ENCODE peak calls at places on chromosomes 4 and X, in four cellular contexts. One of them, this sample, is unnamed.

GRCh38 chrX:67555578-67556203 is 11.9 kb downstream of the AR start:
- DNase-seq in WTC11: peak
- DNase-seq in neural progenitor cell: peak
- DNase-seq in GM12865: peak
- DNase-seq in this sample: peak

GRCh38 chr4:3660928-3661515 is 105.2 kb upstream of the ADRA2C start:
- DNase-seq in neural progenitor cell: no peak
- DNase-seq in GM12865: no peak
- DNase-seq in WTC11: no peak
- DNase-seq in this sample: no peak

GRCh38 chrX:103823591-103823990 is 8.5 kb downstream of the RAB9B start:
- DNase-seq in WTC11: no peak
- DNase-seq in neural progenitor cell: no peak
- DNase-seq in GM12865: no peak
- DNase-seq in this sample: peak

GRCh38 chrX:55907968-55908607 is 190.5 kb downstream of the RRAGB start:
- DNase-seq in neural progenitor cell: peak
- DNase-seq in GM12865: peak
- DNase-seq in WTC11: peak
- DNase-seq in this sample: no peak

GRCh38 chr4:184284336-184284690 is 66.6 kb upstream of the ENPP6 start:
- DNase-seq in WTC11: no peak
- DNase-seq in neural progenitor cell: no peak
- DNase-seq in GM12865: peak
- DNase-seq in this sample: no peak

GRCh38 chrX:68719904-68720614 is 72.6 kb downstream of the STARD8 start:
- DNase-seq in neural progenitor cell: peak
- DNase-seq in WTC11: no peak
- DNase-seq in GM12865: no peak
- DNase-seq in this sample: no peak

GRCh38 chrX:47227334-47227583 is 5.5 kb upstream of the USP11 start:
- DNase-seq in WTC11: no peak
- DNase-seq in GM12865: no peak
- DNase-seq in neural progenitor cell: no peak
- DNase-seq in this sample: no peak

GRCh38 chr4:145843651-145844050 is 95.0 kb downstream of the ZNF827 start:
- DNase-seq in neural progenitor cell: no peak
- DNase-seq in WTC11: no peak
- DNase-seq in GM12865: no peak
- DNase-seq in this sample: no peak

GRCh38 chr4:107034982-107035710 is 967 bp downstream of the DKK2 start:
- DNase-seq in WTC11: peak
- DNase-seq in GM12865: no peak
- DNase-seq in neural progenitor cell: peak
- DNase-seq in this sample: peak

GRCh38 chr4:89256203-89256800 is 51.3 kb downstream of the GPRIN3 start:
- DNase-seq in neural progenitor cell: no peak
- DNase-seq in WTC11: no peak
- DNase-seq in GM12865: no peak
- DNase-seq in this sample: no peak

GRCh38 chr4:145660064-145660463 is 19.9 kb upstream of the C4orf51 start:
- DNase-seq in WTC11: no peak
- DNase-seq in GM12865: no peak
- DNase-seq in neural progenitor cell: no peak
- DNase-seq in this sample: no peak

GRCh38 chr4:161767116-161767515 is 396.7 kb downstream of the FSTL5 start:
- DNase-seq in neural progenitor cell: no peak
- DNase-seq in GM12865: peak
- DNase-seq in WTC11: no peak
- DNase-seq in this sample: no peak

GRCh38 chrX:13256562-13256961 is 63.3 kb downstream of the ATXN3L start:
- DNase-seq in WTC11: no peak
- DNase-seq in GM12865: peak
- DNase-seq in neural progenitor cell: no peak
- DNase-seq in this sample: no peak

GRCh38 chrX:13253223-13253622 is 66.6 kb downstream of the ATXN3L start:
- DNase-seq in WTC11: no peak
- DNase-seq in GM12865: peak
- DNase-seq in neural progenitor cell: no peak
- DNase-seq in this sample: no peak

GRCh38 chrX:13254870-13255269 is 65.0 kb downstream of the ATXN3L start:
- DNase-seq in neural progenitor cell: no peak
- DNase-seq in WTC11: no peak
- DNase-seq in GM12865: peak
- DNase-seq in this sample: no peak

GRCh38 chrX:13252726-13253125 is 67.1 kb downstream of the ATXN3L start:
- DNase-seq in neural progenitor cell: no peak
- DNase-seq in WTC11: no peak
- DNase-seq in GM12865: no peak
- DNase-seq in this sample: peak

DNA sequence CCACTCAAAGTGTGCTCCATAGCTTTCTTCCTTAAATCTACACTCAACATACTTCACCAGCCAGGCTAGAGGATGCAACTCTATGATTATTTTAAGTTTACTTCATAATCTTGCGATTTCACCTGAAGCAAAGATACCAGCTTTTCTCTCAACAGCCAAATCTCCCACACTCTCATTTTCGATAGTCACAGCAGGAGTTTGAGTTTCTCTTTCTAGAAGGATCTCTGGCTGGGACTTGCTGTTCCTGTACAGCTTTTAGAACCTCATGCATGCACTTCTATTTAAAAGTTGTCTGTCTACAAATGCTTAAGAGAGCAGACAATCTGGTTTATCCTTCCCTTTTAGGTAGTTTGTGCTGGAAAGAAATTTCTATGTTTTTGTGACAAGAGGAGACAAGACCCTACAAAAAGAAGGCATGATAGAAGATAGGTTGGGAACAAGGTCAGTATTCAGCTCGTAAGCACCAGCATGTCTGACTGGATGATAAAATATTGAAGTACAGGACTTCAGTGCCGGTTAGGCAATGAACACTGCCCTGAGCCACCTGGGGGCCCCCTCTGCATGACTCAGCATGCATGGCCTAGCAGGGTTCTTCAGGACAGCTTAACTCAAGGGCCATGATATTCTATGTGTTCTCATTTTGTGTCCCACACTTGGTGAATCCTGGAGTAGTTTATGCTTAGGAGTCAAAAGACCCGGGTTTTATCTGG is 65.6 kb downstream of the ATXN3L start:
- DNase-seq in neural progenitor cell: peak
- DNase-seq in WTC11: no peak
- DNase-seq in GM12865: peak
- DNase-seq in this sample: peak
- TF ChIP-seq CTCF in neural progenitor cell: no peak
- TF ChIP-seq CTCF in WTC11: no peak
- TF ChIP-seq CTCF in GM12865: peak
- TF ChIP-seq CTCF in this sample: no peak

GRCh38 chr4:151660676-151661075 is 100.1 kb downstream of the GATB start:
- DNase-seq in WTC11: no peak
- DNase-seq in neural progenitor cell: no peak
- DNase-seq in GM12865: no peak
- DNase-seq in this sample: no peak

GRCh38 chr4:151657896-151658295 is 102.9 kb downstream of the GATB start:
- DNase-seq in GM12865: no peak
- DNase-seq in WTC11: no peak
- DNase-seq in neural progenitor cell: no peak
- DNase-seq in this sample: no peak

GRCh38 chr4:151659631-151660030 is 101.2 kb downstream of the GATB start:
- DNase-seq in WTC11: no peak
- DNase-seq in neural progenitor cell: no peak
- DNase-seq in GM12865: no peak
- DNase-seq in this sample: peak

GRCh38 chr4:151661873-151662272 is 98.9 kb downstream of the GATB start:
- DNase-seq in GM12865: no peak
- DNase-seq in neural progenitor cell: no peak
- DNase-seq in WTC11: no peak
- DNase-seq in this sample: no peak

GRCh38 chr4:151658959-151659593 is 101.7 kb downstream of the GATB start:
- DNase-seq in neural progenitor cell: no peak
- DNase-seq in GM12865: no peak
- DNase-seq in WTC11: no peak
- DNase-seq in this sample: peak
- TF ChIP-seq CTCF in neural progenitor cell: no peak
- TF ChIP-seq CTCF in GM12865: no peak
- TF ChIP-seq CTCF in WTC11: no peak
- TF ChIP-seq CTCF in this sample: no peak

GRCh38 chr4:16508968-16509367 is 282.7 kb upstream of the TAPT1 start:
- DNase-seq in WTC11: no peak
- DNase-seq in GM12865: peak
- DNase-seq in neural progenitor cell: no peak
- DNase-seq in this sample: no peak

GRCh38 chr4:16516796-16517413 is 290.6 kb upstream of the TAPT1 start:
- DNase-seq in GM12865: peak
- DNase-seq in neural progenitor cell: peak
- DNase-seq in WTC11: peak
- DNase-seq in this sample: peak

DNA sequence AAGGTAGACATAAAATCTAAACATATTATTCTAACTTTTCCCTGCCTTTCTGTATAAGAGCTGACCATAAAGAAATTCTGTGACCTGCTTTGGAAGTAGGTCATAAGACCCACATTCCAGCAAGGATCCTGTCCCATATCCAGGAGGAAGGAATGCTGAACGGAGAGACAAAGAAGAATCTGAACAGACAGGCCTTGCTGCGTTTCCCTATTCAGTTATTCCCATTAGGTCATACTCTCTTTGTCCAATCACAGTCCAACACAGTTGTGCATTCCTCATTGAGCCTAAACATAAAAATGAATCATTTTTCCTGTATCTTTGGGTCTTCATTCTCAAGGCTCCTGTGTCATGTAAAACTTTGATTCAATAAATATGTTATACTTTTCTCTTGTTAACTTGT is 287.6 kb upstream of the TAPT1 start:
- DNase-seq in WTC11: no peak
- DNase-seq in GM12865: no peak
- DNase-seq in neural progenitor cell: no peak
- DNase-seq in this sample: no peak
- TF ChIP-seq CTCF in WTC11: no peak
- TF ChIP-seq CTCF in GM12865: no peak
- TF ChIP-seq CTCF in neural progenitor cell: no peak
- TF ChIP-seq CTCF in this sample: no peak

DNA sequence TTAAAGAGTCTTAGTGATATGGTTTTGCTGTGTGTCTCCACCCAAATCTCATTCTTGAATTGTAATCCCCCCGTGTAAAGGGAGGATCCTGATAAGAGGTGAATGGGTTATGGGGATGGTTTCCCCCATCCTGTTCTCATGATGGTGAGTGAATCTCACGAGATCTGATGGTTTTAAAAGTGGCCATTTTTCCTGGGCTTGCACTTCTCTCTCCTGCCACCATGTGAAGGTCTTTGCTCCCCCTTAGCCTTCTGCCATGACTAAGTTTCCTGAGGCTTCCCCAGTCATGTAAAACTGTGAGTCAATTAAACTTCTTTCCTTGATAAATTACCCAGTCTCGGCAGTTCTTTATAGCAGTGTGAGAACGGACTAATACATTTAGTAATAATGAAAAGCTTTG is 46.9 kb downstream of the ANTXR2 start:
- DNase-seq in WTC11: no peak
- DNase-seq in neural progenitor cell: no peak
- DNase-seq in GM12865: no peak
- DNase-seq in this sample: no peak
- TF ChIP-seq CTCF in WTC11: no peak
- TF ChIP-seq CTCF in neural progenitor cell: no peak
- TF ChIP-seq CTCF in GM12865: no peak
- TF ChIP-seq CTCF in this sample: no peak

GRCh38 chr4:164779811-164780216 is 25.9 kb downstream of the SMIM31 start:
- DNase-seq in neural progenitor cell: peak
- DNase-seq in GM12865: peak
- DNase-seq in WTC11: peak
- DNase-seq in this sample: peak
- TF ChIP-seq CTCF in neural progenitor cell: peak
- TF ChIP-seq CTCF in GM12865: peak
- TF ChIP-seq CTCF in WTC11: peak
- TF ChIP-seq CTCF in this sample: peak